ENCODE peak calls at places on chromosomes 4 and X, in six cellular contexts. G, W, Q, T, Z and F are unnamed samples.

GRCh38 chr4:185276036-185276435 is 66.6 kb downstream of the SNX25 start:
- DNase-seq in G (no peak), W (no peak), Q (no peak), Z (no peak), T (peak; percentile 24), F (no peak)

GRCh38 chr4:36208884-36209473 is 35.3 kb downstream of the ARAP2 start:
- DNase-seq in W (no peak), Q (no peak), G (no peak), T (no peak), Z (peak; percentile 20), F (no peak)

GRCh38 chrX:105845661-105846060 is 23.3 kb downstream of the NRK start:
- DNase-seq in Q (no peak), G (no peak), W (no peak), T (no peak), Z (no peak), F (no peak)

GRCh38 chr4:54781771-54782170 is 124.0 kb downstream of the KIT start:
- DNase-seq in W (no peak), G (no peak), Z (no peak), Q (no peak), T (peak; percentile 26), F (no peak)

GRCh38 chr4:139279723-139280620 is at the start of gene MGARP:
- DNase-seq in W (no peak), Q (no peak), T (peak; percentile 24), Z (peak; percentile 23), G (peak; percentile 25), F (no peak)

GRCh38 chr4:184599492-184600135 is 49.6 kb downstream of the CASP3 start:
- DNase-seq in Q (no peak), G (no peak), T (peak; percentile 73), W (no peak), Z (no peak), F (no peak)

GRCh38 chr4:65951177-65951576 is 280.9 kb upstream of the EPHA5 start:
- DNase-seq in G (no peak), Q (no peak), T (no peak), W (no peak), Z (no peak), F (no peak)

GRCh38 chr4:3480528-3481112 is 17.5 kb downstream of the DOK7 start:
- DNase-seq in G (peak; percentile 76), T (peak; percentile 94), Z (peak; percentile 66), W (no peak), Q (peak; percentile 98), F (peak; percentile 46)

GRCh38 chr4:51862781-51863180 is 19.8 kb downstream of the DCUN1D4 start:
- DNase-seq in G (no peak), W (no peak), T (no peak), Z (no peak), Q (no peak), F (no peak)

GRCh38 chrX:132426695-132427281 is 62.0 kb downstream of the MBNL3 start:
- DNase-seq in W (no peak), T (peak; percentile 5), G (no peak), Q (no peak), Z (no peak), F (no peak)

GRCh38 chr4:40363945-40364344 is 28.8 kb downstream of the CHRNA9 start:
- DNase-seq in T (no peak), G (no peak), Q (no peak), Z (no peak), W (no peak), F (no peak)

GRCh38 chr4:76989391-76990061 is 40.0 kb downstream of the SEPTIN11 start:
- DNase-seq in T (no peak), Q (no peak), Z (peak; percentile 62), W (no peak), G (no peak), F (peak; percentile 62)

GRCh38 chr4:38119663-38120374 is 159.6 kb downstream of the PTTG2 start:
- DNase-seq in W (no peak), Z (no peak), G (no peak), T (peak; percentile 35), Q (no peak), F (no peak)

GRCh38 chrX:107849747-107850478 is 24.2 kb downstream of the MID2 start:
- DNase-seq in W (no peak), G (no peak), T (peak; percentile 4), Z (no peak), Q (no peak), F (no peak)

GRCh38 chr4:141654098-141654497 is 17.7 kb downstream of the IL15 start:
- DNase-seq in Q (no peak), T (no peak), W (no peak), G (peak; percentile 46), Z (no peak), F (no peak)

GRCh38 chr4:99201687-99202086 is 17.4 kb downstream of the ADH6 start:
- DNase-seq in W (no peak), Q (no peak), G (no peak), Z (no peak), T (peak; percentile 40), F (no peak)

GRCh38 chr4:88526221-88526815 is 2.7 kb upstream of the PYURF start:
- DNase-seq in W (no peak), Q (no peak), G (no peak), T (peak; percentile 37), Z (no peak), F (peak; percentile 35)

GRCh38 chrX:13059269-13059668 is 14.8 kb upstream of the FAM9C start:
- DNase-seq in G (no peak), T (no peak), Z (no peak), Q (no peak), W (no peak), F (no peak)

GRCh38 chrX:103417370-103417769 is 41.0 kb downstream of the BEX3 start:
- DNase-seq in Q (no peak), T (no peak), Z (no peak), W (no peak), G (no peak), F (no peak)

GRCh38 chr4:945274-946102 is 13.2 kb downstream of the TMEM175 start:
- DNase-seq in Q (no peak), Z (no peak), G (no peak), T (no peak), W (no peak), F (no peak)

GRCh38 chr4:87049508-87049907 is 114.7 kb downstream of the AFF1 start:
- DNase-seq in W (no peak), Z (no peak), G (no peak), Q (no peak), T (no peak), F (no peak)

GRCh38 chr4:102474736-102475504 is 26.2 kb upstream of the NFKB1 start:
- DNase-seq in G (no peak), Q (no peak), T (no peak), W (no peak), Z (no peak), F (no peak)

GRCh38 chrX:42714981-42715688 is 62.8 kb downstream of the PPP1R2C start:
- DNase-seq in Q (no peak), G (peak; percentile 70), T (no peak), Z (peak; percentile 26), W (peak; percentile 63), F (peak; percentile 6)

GRCh38 chr4:1035510-1035909 is 24.1 kb downstream of the FGFRL1 start:
- DNase-seq in T (peak; percentile 42), Z (no peak), G (no peak), Q (no peak), W (no peak), F (no peak)

GRCh38 chr4:113584407-113585150 is 177.0 kb downstream of the CAMK2D start:
- DNase-seq in Z (no peak), G (no peak), T (peak; percentile 24), Q (no peak), W (no peak), F (no peak)

GRCh38 chr4:3263053-3263958 is 14.3 kb downstream of the MSANTD1 start:
- DNase-seq in T (no peak), G (no peak), Z (no peak), W (peak; percentile 44), Q (no peak), F (no peak)

GRCh38 chr4:47451657-47452056 is 11.8 kb downstream of the COMMD8 start:
- DNase-seq in G (no peak), Z (no peak), W (no peak), Q (no peak), T (peak; percentile 29), F (no peak)

GRCh38 chr4:14177987-14178386 is 550.5 kb upstream of the BOD1L1 start:
- DNase-seq in Z (no peak), T (no peak), G (no peak), W (no peak), Q (no peak), F (no peak)

GRCh38 chr4:84733343-84734033 is 150.6 kb downstream of the CDS1 start:
- DNase-seq in T (no peak), Z (no peak), Q (no peak), W (no peak), G (no peak), F (no peak)

GRCh38 chr4:53365121-53365485 is 758 bp downstream of the SCFD2 start:
- DNase-seq in G (no peak), Q (peak; percentile 53), T (peak; percentile 31), Z (no peak), W (no peak), F (no peak)

GRCh38 chrX:150477364-150477763 is 91.1 kb upstream of the MTM1 start:
- DNase-seq in G (no peak), T (no peak), W (no peak), Q (no peak), Z (no peak), F (no peak)

GRCh38 chrX:9329056-9329455 is 135.8 kb upstream of the TBL1X start:
- DNase-seq in W (no peak), Q (no peak), Z (no peak), G (no peak), T (no peak), F (no peak)

GRCh38 chr4:180542445-180543100 is 1700.6 kb upstream of the TENM3 start:
- DNase-seq in Q (no peak), Z (no peak), G (no peak), W (no peak), T (no peak), F (no peak)

GRCh38 chr4:28073860-28074555 is 1213.4 kb downstream of the STIM2 start:
- DNase-seq in Z (no peak), W (no peak), G (no peak), T (no peak), Q (no peak), F (no peak)

GRCh38 chrX:11770320-11770719 is 12.3 kb downstream of the MSL3 start:
- DNase-seq in W (no peak), T (peak; percentile 64), Z (peak; percentile 38), Q (peak; percentile 11), G (no peak), F (peak; percentile 33)

GRCh38 chrX:122219226-122219625 is 964.9 kb upstream of the GRIA3 start:
- DNase-seq in G (no peak), Z (no peak), W (no peak), Q (no peak), T (no peak), F (no peak)

GRCh38 chr4:174314770-174315169 is 31.1 kb downstream of the CEP44 start:
- DNase-seq in Z (no peak), Q (no peak), W (no peak), T (no peak), G (no peak), F (no peak)

GRCh38 chr4:6989331-6989923 is 53.7 kb upstream of the TADA2B start:
- DNase-seq in Q (no peak), Z (no peak), G (no peak), T (no peak), W (no peak), F (no peak)

GRCh38 chr4:70240192-70240591 is 2.2 kb upstream of the CSN3 start:
- DNase-seq in Q (no peak), T (no peak), G (no peak), W (no peak), Z (no peak), F (no peak)

GRCh38 chr4:87865960-87866598 is 33.3 kb downstream of the MEPE start:
- DNase-seq in T (peak; percentile 26), Q (peak; percentile 43), G (peak; percentile 33), Z (no peak), W (no peak), F (no peak)